ENCODE peak calls at places on chromosomes 7 and 10, in eight cellular contexts. One of them, this sample, is unnamed.

GRCh38 chr7:2959828-2960599 is 83.7 kb downstream of the CARD11 start:
- DNase-seq in cardiac fibroblast: no peak
- DNase-seq in fibroblast of lung: no peak
- DNase-seq in ascending aorta: no peak
- DNase-seq in astrocyte of the spinal cord: no peak
- DNase-seq in psoas muscle: no peak
- DNase-seq in HFFc6: no peak
- DNase-seq in epithelial cell of esophagus: no peak
- DNase-seq in this sample: peak

GRCh38 chr7:38700111-38700510 is 68.9 kb upstream of the AMPH start:
- DNase-seq in cardiac fibroblast: no peak
- DNase-seq in fibroblast of lung: no peak
- DNase-seq in ascending aorta: no peak
- DNase-seq in astrocyte of the spinal cord: no peak
- DNase-seq in psoas muscle: no peak
- DNase-seq in HFFc6: no peak
- DNase-seq in epithelial cell of esophagus: no peak
- DNase-seq in this sample: no peak

GRCh38 chr10:32171213-32171612 is 115.0 kb upstream of the KIF5B start:
- DNase-seq in cardiac fibroblast: no peak
- DNase-seq in fibroblast of lung: no peak
- DNase-seq in ascending aorta: no peak
- DNase-seq in astrocyte of the spinal cord: no peak
- DNase-seq in psoas muscle: no peak
- DNase-seq in HFFc6: no peak
- DNase-seq in epithelial cell of esophagus: peak
- DNase-seq in this sample: no peak

GRCh38 chr10:93346060-93346459 is 136.1 kb downstream of the MYOF start:
- DNase-seq in cardiac fibroblast: no peak
- DNase-seq in fibroblast of lung: no peak
- DNase-seq in ascending aorta: no peak
- DNase-seq in astrocyte of the spinal cord: no peak
- DNase-seq in psoas muscle: no peak
- DNase-seq in HFFc6: no peak
- DNase-seq in epithelial cell of esophagus: no peak
- DNase-seq in this sample: no peak

GRCh38 chr10:89332092-89332633 is 4.4 kb downstream of the IFIT3 start:
- DNase-seq in cardiac fibroblast: peak
- DNase-seq in fibroblast of lung: peak
- DNase-seq in ascending aorta: no peak
- DNase-seq in astrocyte of the spinal cord: peak
- DNase-seq in psoas muscle: no peak
- DNase-seq in HFFc6: peak
- DNase-seq in epithelial cell of esophagus: peak
- DNase-seq in this sample: no peak

GRCh38 chr10:122126763-122127659 is 138.0 kb downstream of the TACC2 start:
- DNase-seq in cardiac fibroblast: peak
- DNase-seq in fibroblast of lung: peak
- DNase-seq in ascending aorta: no peak
- DNase-seq in astrocyte of the spinal cord: peak
- DNase-seq in psoas muscle: no peak
- DNase-seq in HFFc6: peak
- DNase-seq in epithelial cell of esophagus: peak
- DNase-seq in this sample: no peak

GRCh38 chr10:63273575-63273974 is 140.4 kb downstream of the NRBF2 start:
- DNase-seq in cardiac fibroblast: peak
- DNase-seq in fibroblast of lung: no peak
- DNase-seq in ascending aorta: no peak
- DNase-seq in astrocyte of the spinal cord: no peak
- DNase-seq in psoas muscle: no peak
- DNase-seq in HFFc6: no peak
- DNase-seq in epithelial cell of esophagus: no peak
- DNase-seq in this sample: no peak

GRCh38 chr7:108146070-108146842 is 16.1 kb upstream of the LAMB4 start:
- DNase-seq in cardiac fibroblast: peak
- DNase-seq in fibroblast of lung: peak
- DNase-seq in ascending aorta: no peak
- DNase-seq in astrocyte of the spinal cord: peak
- DNase-seq in psoas muscle: peak
- DNase-seq in HFFc6: peak
- DNase-seq in epithelial cell of esophagus: peak
- DNase-seq in this sample: no peak

GRCh38 chr7:110766874-110767273 is 324.1 kb upstream of the LRRN3 start:
- DNase-seq in cardiac fibroblast: no peak
- DNase-seq in fibroblast of lung: no peak
- DNase-seq in ascending aorta: no peak
- DNase-seq in astrocyte of the spinal cord: no peak
- DNase-seq in psoas muscle: no peak
- DNase-seq in HFFc6: no peak
- DNase-seq in epithelial cell of esophagus: peak
- DNase-seq in this sample: no peak

GRCh38 chr10:49778197-49778596 is 16.1 kb upstream of the OGDHL start:
- DNase-seq in cardiac fibroblast: no peak
- DNase-seq in fibroblast of lung: no peak
- DNase-seq in ascending aorta: no peak
- DNase-seq in astrocyte of the spinal cord: no peak
- DNase-seq in psoas muscle: no peak
- DNase-seq in HFFc6: no peak
- DNase-seq in epithelial cell of esophagus: no peak
- DNase-seq in this sample: no peak

GRCh38 chr10:154348-154747 is 19.1 kb downstream of the ZMYND11 start:
- DNase-seq in cardiac fibroblast: peak
- DNase-seq in fibroblast of lung: peak
- DNase-seq in ascending aorta: no peak
- DNase-seq in astrocyte of the spinal cord: peak
- DNase-seq in psoas muscle: no peak
- DNase-seq in HFFc6: peak
- DNase-seq in epithelial cell of esophagus: peak
- DNase-seq in this sample: no peak

GRCh38 chr10:17851611-17852010 is 42.5 kb downstream of the MRC1 start:
- DNase-seq in cardiac fibroblast: no peak
- DNase-seq in fibroblast of lung: no peak
- DNase-seq in ascending aorta: peak
- DNase-seq in astrocyte of the spinal cord: no peak
- DNase-seq in psoas muscle: peak
- DNase-seq in HFFc6: no peak
- DNase-seq in epithelial cell of esophagus: no peak
- DNase-seq in this sample: no peak

GRCh38 chr10:97426776-97427570 is 982 bp downstream of the PGAM1 start:
- DNase-seq in cardiac fibroblast: peak
- DNase-seq in fibroblast of lung: no peak
- DNase-seq in ascending aorta: no peak
- DNase-seq in astrocyte of the spinal cord: peak
- DNase-seq in psoas muscle: no peak
- DNase-seq in HFFc6: no peak
- DNase-seq in epithelial cell of esophagus: peak
- DNase-seq in this sample: no peak

GRCh38 chr7:52775881-52776280 is 259.6 kb upstream of the POM121L12 start:
- DNase-seq in cardiac fibroblast: no peak
- DNase-seq in fibroblast of lung: no peak
- DNase-seq in ascending aorta: no peak
- DNase-seq in astrocyte of the spinal cord: no peak
- DNase-seq in psoas muscle: no peak
- DNase-seq in HFFc6: no peak
- DNase-seq in epithelial cell of esophagus: no peak
- DNase-seq in this sample: no peak

DNA sequence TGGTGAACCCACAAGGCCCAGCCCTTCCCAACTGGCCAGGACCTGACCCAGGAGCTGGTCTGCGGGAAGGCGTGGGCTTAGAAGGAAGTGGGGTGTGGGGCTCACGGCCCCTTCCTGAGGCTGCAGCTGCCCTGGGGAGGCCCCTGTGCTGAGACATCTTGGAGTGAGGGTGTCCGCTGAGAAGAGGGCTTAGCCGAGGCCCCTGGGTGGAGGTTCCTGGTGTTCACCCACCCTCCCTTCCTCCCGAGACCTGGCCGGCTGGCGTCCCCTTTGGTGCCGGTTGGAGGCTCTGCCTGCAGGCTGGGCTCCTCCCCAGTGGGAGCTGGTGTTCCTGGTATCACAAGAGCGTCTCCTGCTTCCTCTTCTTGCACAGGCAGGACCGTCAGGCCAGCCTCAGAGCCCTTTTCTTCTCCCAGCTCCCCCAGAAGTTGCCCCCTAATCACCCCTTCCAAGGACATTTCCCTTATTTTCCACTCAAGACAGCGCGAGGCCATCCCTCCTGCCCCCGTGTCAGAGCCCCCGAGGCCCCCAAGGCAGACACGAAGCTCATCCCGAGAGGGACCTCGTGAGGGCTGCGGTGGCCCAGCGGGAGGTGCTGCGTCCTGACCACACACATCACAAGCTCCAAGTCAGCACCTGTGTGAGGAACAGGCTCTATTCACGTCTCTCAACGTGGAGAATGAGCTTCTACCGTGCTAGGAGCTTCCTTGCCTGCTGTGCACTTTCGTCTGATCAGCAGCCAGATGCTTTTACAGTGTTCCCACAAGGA is 25.1 kb upstream of the FAM20C start:
- DNase-seq in cardiac fibroblast: no peak
- DNase-seq in fibroblast of lung: no peak
- DNase-seq in ascending aorta: no peak
- DNase-seq in astrocyte of the spinal cord: no peak
- DNase-seq in psoas muscle: no peak
- DNase-seq in HFFc6: no peak
- DNase-seq in epithelial cell of esophagus: no peak
- DNase-seq in this sample: peak
- TF ChIP-seq CTCF in cardiac fibroblast: no peak
- TF ChIP-seq CTCF in fibroblast of lung: no peak
- TF ChIP-seq CTCF in ascending aorta: no peak
- TF ChIP-seq CTCF in astrocyte of the spinal cord: no peak
- TF ChIP-seq CTCF in psoas muscle: no peak
- TF ChIP-seq CTCF in HFFc6: no peak
- TF ChIP-seq CTCF in epithelial cell of esophagus: no peak
- TF ChIP-seq CTCF in this sample: no peak

GRCh38 chr10:1368772-1369171 is 312.6 kb downstream of the WDR37 start:
- DNase-seq in cardiac fibroblast: no peak
- DNase-seq in fibroblast of lung: peak
- DNase-seq in ascending aorta: no peak
- DNase-seq in astrocyte of the spinal cord: no peak
- DNase-seq in psoas muscle: no peak
- DNase-seq in HFFc6: no peak
- DNase-seq in epithelial cell of esophagus: no peak
- DNase-seq in this sample: no peak
- TF ChIP-seq CTCF in cardiac fibroblast: no peak
- TF ChIP-seq CTCF in fibroblast of lung: no peak
- TF ChIP-seq CTCF in ascending aorta: peak
- TF ChIP-seq CTCF in astrocyte of the spinal cord: no peak
- TF ChIP-seq CTCF in psoas muscle: peak
- TF ChIP-seq CTCF in HFFc6: peak
- TF ChIP-seq CTCF in epithelial cell of esophagus: peak
- TF ChIP-seq CTCF in this sample: peak

GRCh38 chr7:36984710-36985308 is 260.5 kb upstream of the AOAH start:
- DNase-seq in cardiac fibroblast: no peak
- DNase-seq in fibroblast of lung: no peak
- DNase-seq in ascending aorta: no peak
- DNase-seq in astrocyte of the spinal cord: no peak
- DNase-seq in psoas muscle: no peak
- DNase-seq in HFFc6: no peak
- DNase-seq in epithelial cell of esophagus: no peak
- DNase-seq in this sample: no peak

GRCh38 chr7:36984051-36984492 is 259.8 kb upstream of the AOAH start:
- DNase-seq in cardiac fibroblast: no peak
- DNase-seq in fibroblast of lung: no peak
- DNase-seq in ascending aorta: no peak
- DNase-seq in astrocyte of the spinal cord: no peak
- DNase-seq in psoas muscle: no peak
- DNase-seq in HFFc6: no peak
- DNase-seq in epithelial cell of esophagus: no peak
- DNase-seq in this sample: no peak

GRCh38 chr7:36986429-36987362 is 262.4 kb upstream of the AOAH start:
- DNase-seq in cardiac fibroblast: peak
- DNase-seq in fibroblast of lung: peak
- DNase-seq in ascending aorta: peak
- DNase-seq in astrocyte of the spinal cord: peak
- DNase-seq in psoas muscle: peak
- DNase-seq in HFFc6: peak
- DNase-seq in epithelial cell of esophagus: peak
- DNase-seq in this sample: no peak

GRCh38 chr7:36987363-36987724 is 263.1 kb upstream of the AOAH start:
- DNase-seq in cardiac fibroblast: no peak
- DNase-seq in fibroblast of lung: no peak
- DNase-seq in ascending aorta: no peak
- DNase-seq in astrocyte of the spinal cord: no peak
- DNase-seq in psoas muscle: no peak
- DNase-seq in HFFc6: no peak
- DNase-seq in epithelial cell of esophagus: no peak
- DNase-seq in this sample: no peak

DNA sequence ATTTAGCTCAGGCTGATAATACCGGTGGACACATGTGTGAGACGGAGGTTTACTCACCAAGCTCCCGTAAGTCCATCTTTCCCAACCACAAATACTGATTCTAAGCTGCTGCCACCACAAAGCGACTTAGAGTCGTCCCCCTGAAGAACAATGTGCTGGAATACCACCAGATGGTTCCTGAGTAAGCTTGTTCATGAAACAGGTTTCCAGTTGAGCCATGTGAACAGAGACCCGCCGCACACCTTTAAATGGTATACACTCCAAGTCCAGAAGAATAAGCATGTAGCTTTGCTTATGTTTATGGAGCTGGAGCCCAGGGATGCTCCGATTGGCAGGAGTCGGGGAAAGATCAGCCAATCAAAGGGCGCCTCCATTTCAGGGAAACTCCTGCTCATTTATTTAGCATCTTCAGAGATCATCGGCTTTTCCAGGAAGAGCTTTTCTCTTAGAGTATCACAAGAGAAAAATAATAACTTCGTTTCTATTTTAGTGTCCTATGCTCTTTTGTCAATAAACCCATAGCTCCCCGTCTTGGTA is 261.6 kb upstream of the AOAH start:
- DNase-seq in cardiac fibroblast: no peak
- DNase-seq in fibroblast of lung: no peak
- DNase-seq in ascending aorta: no peak
- DNase-seq in astrocyte of the spinal cord: no peak
- DNase-seq in psoas muscle: no peak
- DNase-seq in HFFc6: no peak
- DNase-seq in epithelial cell of esophagus: no peak
- DNase-seq in this sample: no peak
- TF ChIP-seq CTCF in cardiac fibroblast: no peak
- TF ChIP-seq CTCF in fibroblast of lung: no peak
- TF ChIP-seq CTCF in ascending aorta: no peak
- TF ChIP-seq CTCF in astrocyte of the spinal cord: no peak
- TF ChIP-seq CTCF in psoas muscle: no peak
- TF ChIP-seq CTCF in HFFc6: no peak
- TF ChIP-seq CTCF in epithelial cell of esophagus: no peak
- TF ChIP-seq CTCF in this sample: no peak

DNA sequence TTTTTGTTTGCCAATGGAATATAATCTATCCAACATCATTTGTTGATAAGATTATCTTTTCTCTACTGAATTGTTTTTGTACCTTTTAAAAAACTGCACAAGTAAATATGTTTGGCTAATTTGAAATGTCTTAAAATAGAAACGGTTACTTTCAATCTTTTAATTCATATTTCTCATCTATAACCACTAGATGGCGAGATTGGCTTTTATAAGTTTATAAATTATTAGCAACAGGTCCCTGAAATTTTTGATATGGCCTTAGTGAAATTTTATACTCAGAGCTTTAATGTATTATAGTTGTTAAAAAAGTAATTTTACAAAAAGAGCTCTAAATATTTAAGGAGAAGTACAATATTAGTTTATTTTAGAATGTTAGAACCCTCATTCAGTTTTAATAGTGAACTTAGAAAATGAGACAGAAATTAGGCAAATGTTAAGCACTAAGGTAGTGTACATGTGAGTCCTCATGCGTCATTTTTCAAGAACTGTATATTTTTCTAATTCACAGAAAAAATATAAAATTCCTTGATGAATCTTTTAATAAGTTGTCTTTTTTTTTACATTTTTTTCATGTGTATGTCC is 592.5 kb downstream of the ARL4A start:
- DNase-seq in cardiac fibroblast: peak
- DNase-seq in fibroblast of lung: peak
- DNase-seq in ascending aorta: no peak
- DNase-seq in astrocyte of the spinal cord: peak
- DNase-seq in psoas muscle: no peak
- DNase-seq in HFFc6: no peak
- DNase-seq in epithelial cell of esophagus: peak
- DNase-seq in this sample: no peak
- TF ChIP-seq CTCF in cardiac fibroblast: peak
- TF ChIP-seq CTCF in fibroblast of lung: no peak
- TF ChIP-seq CTCF in ascending aorta: peak
- TF ChIP-seq CTCF in astrocyte of the spinal cord: no peak
- TF ChIP-seq CTCF in psoas muscle: peak
- TF ChIP-seq CTCF in HFFc6: peak
- TF ChIP-seq CTCF in epithelial cell of esophagus: peak
- TF ChIP-seq CTCF in this sample: peak